ENCODE peak calls at places on chromosomes 1 and 21, in five cellular contexts. One of them, this sample, is unnamed.

GRCh38 chr1:178684542-178685000 is 40.5 kb upstream of the RALGPS2 start:
- DNase-seq in small intestine: no peak
- DNase-seq in erythroblast: no peak
- DNase-seq in activated CD8-positive, alpha-beta memory T cell treated with anti-CD3 and anti-CD28 coated beads, Interleukin-2, amount 10 ng/mL, durations not matched to agents 7 days and 5 days: no peak
- DNase-seq in HTR-8/SVneo: peak; percentile 76
- DNase-seq in this sample: no peak

GRCh38 chr1:86648255-86648654 is 56.1 kb upstream of the SH3GLB1 start:
- DNase-seq in activated CD8-positive, alpha-beta memory T cell treated with anti-CD3 and anti-CD28 coated beads, Interleukin-2, amount 10 ng/mL, durations not matched to agents 7 days and 5 days: no peak
- DNase-seq in erythroblast: no peak
- DNase-seq in small intestine: peak; percentile 26
- DNase-seq in HTR-8/SVneo: peak; percentile 5
- DNase-seq in this sample: no peak

GRCh38 chr1:155888481-155888880 is 22.7 kb downstream of the RIT1 start:
- DNase-seq in HTR-8/SVneo: no peak
- DNase-seq in activated CD8-positive, alpha-beta memory T cell treated with anti-CD3 and anti-CD28 coated beads, Interleukin-2, amount 10 ng/mL, durations not matched to agents 7 days and 5 days: no peak
- DNase-seq in small intestine: no peak
- DNase-seq in erythroblast: no peak
- DNase-seq in this sample: no peak

GRCh38 chr1:206924549-206925115 is 2.9 kb upstream of the FCMR start:
- DNase-seq in activated CD8-positive, alpha-beta memory T cell treated with anti-CD3 and anti-CD28 coated beads, Interleukin-2, amount 10 ng/mL, durations not matched to agents 7 days and 5 days: peak; percentile 66
- DNase-seq in small intestine: no peak
- DNase-seq in HTR-8/SVneo: no peak
- DNase-seq in erythroblast: no peak
- DNase-seq in this sample: no peak

GRCh38 chr1:224502459-224503160 is 68.0 kb upstream of the WDR26 start:
- DNase-seq in HTR-8/SVneo: no peak
- DNase-seq in activated CD8-positive, alpha-beta memory T cell treated with anti-CD3 and anti-CD28 coated beads, Interleukin-2, amount 10 ng/mL, durations not matched to agents 7 days and 5 days: no peak
- DNase-seq in erythroblast: peak; percentile 77
- DNase-seq in small intestine: no peak
- DNase-seq in this sample: peak; percentile 70

GRCh38 chr1:204928671-204929486 is 58.2 kb downstream of the NFASC start:
- DNase-seq in HTR-8/SVneo: no peak
- DNase-seq in small intestine: no peak
- DNase-seq in erythroblast: no peak
- DNase-seq in activated CD8-positive, alpha-beta memory T cell treated with anti-CD3 and anti-CD28 coated beads, Interleukin-2, amount 10 ng/mL, durations not matched to agents 7 days and 5 days: no peak
- DNase-seq in this sample: peak; percentile 60

GRCh38 chr1:156571261-156571958 is 955 bp downstream of the IQGAP3 start:
- DNase-seq in HTR-8/SVneo: peak; percentile 60
- DNase-seq in activated CD8-positive, alpha-beta memory T cell treated with anti-CD3 and anti-CD28 coated beads, Interleukin-2, amount 10 ng/mL, durations not matched to agents 7 days and 5 days: no peak
- DNase-seq in erythroblast: peak; percentile 43
- DNase-seq in small intestine: peak; percentile 93
- DNase-seq in this sample: no peak

GRCh38 chr21:15731243-15731613 is 1.4 kb downstream of the USP25 start:
- DNase-seq in small intestine: peak; percentile 51
- DNase-seq in activated CD8-positive, alpha-beta memory T cell treated with anti-CD3 and anti-CD28 coated beads, Interleukin-2, amount 10 ng/mL, durations not matched to agents 7 days and 5 days: no peak
- DNase-seq in erythroblast: peak; percentile 53
- DNase-seq in HTR-8/SVneo: no peak
- DNase-seq in this sample: no peak

GRCh38 chr1:168092566-168093355 is 44.0 kb downstream of the GPR161 start:
- DNase-seq in HTR-8/SVneo: peak; percentile 33
- DNase-seq in erythroblast: no peak
- DNase-seq in activated CD8-positive, alpha-beta memory T cell treated with anti-CD3 and anti-CD28 coated beads, Interleukin-2, amount 10 ng/mL, durations not matched to agents 7 days and 5 days: no peak
- DNase-seq in small intestine: peak; percentile 13
- DNase-seq in this sample: peak; percentile 57

GRCh38 chr1:180401999-180402398 is 100.4 kb downstream of the ACBD6 start:
- DNase-seq in activated CD8-positive, alpha-beta memory T cell treated with anti-CD3 and anti-CD28 coated beads, Interleukin-2, amount 10 ng/mL, durations not matched to agents 7 days and 5 days: no peak
- DNase-seq in small intestine: no peak
- DNase-seq in erythroblast: no peak
- DNase-seq in HTR-8/SVneo: no peak
- DNase-seq in this sample: no peak

GRCh38 chr1:6014130-6014999 is 22.1 kb upstream of the NPHP4 start:
- DNase-seq in HTR-8/SVneo: no peak
- DNase-seq in erythroblast: no peak
- DNase-seq in activated CD8-positive, alpha-beta memory T cell treated with anti-CD3 and anti-CD28 coated beads, Interleukin-2, amount 10 ng/mL, durations not matched to agents 7 days and 5 days: no peak
- DNase-seq in small intestine: no peak
- DNase-seq in this sample: no peak

GRCh38 chr1:212455406-212456165 is 22.9 kb downstream of the NENF start:
- DNase-seq in activated CD8-positive, alpha-beta memory T cell treated with anti-CD3 and anti-CD28 coated beads, Interleukin-2, amount 10 ng/mL, durations not matched to agents 7 days and 5 days: peak; percentile 87
- DNase-seq in small intestine: peak; percentile 74
- DNase-seq in erythroblast: peak; percentile 91
- DNase-seq in HTR-8/SVneo: peak; percentile 90
- DNase-seq in this sample: peak; percentile 95

GRCh38 chr1:222416001-222416791 is 131.7 kb downstream of the HHIPL2 start:
- DNase-seq in HTR-8/SVneo: no peak
- DNase-seq in activated CD8-positive, alpha-beta memory T cell treated with anti-CD3 and anti-CD28 coated beads, Interleukin-2, amount 10 ng/mL, durations not matched to agents 7 days and 5 days: no peak
- DNase-seq in erythroblast: no peak
- DNase-seq in small intestine: no peak
- DNase-seq in this sample: no peak

GRCh38 chr1:150186789-150187559 is 37.3 kb downstream of the PLEKHO1 start:
- DNase-seq in erythroblast: peak; percentile 77
- DNase-seq in small intestine: peak; percentile 44
- DNase-seq in activated CD8-positive, alpha-beta memory T cell treated with anti-CD3 and anti-CD28 coated beads, Interleukin-2, amount 10 ng/mL, durations not matched to agents 7 days and 5 days: no peak
- DNase-seq in HTR-8/SVneo: peak; percentile 46
- DNase-seq in this sample: no peak

GRCh38 chr1:226987179-226987536 is 47.1 kb downstream of the COQ8A start:
- DNase-seq in small intestine: no peak
- DNase-seq in HTR-8/SVneo: no peak
- DNase-seq in erythroblast: no peak
- DNase-seq in activated CD8-positive, alpha-beta memory T cell treated with anti-CD3 and anti-CD28 coated beads, Interleukin-2, amount 10 ng/mL, durations not matched to agents 7 days and 5 days: no peak
- DNase-seq in this sample: no peak

GRCh38 chr1:62457955-62458354 is 21.1 kb downstream of the USP1 start:
- DNase-seq in small intestine: no peak
- DNase-seq in HTR-8/SVneo: no peak
- DNase-seq in activated CD8-positive, alpha-beta memory T cell treated with anti-CD3 and anti-CD28 coated beads, Interleukin-2, amount 10 ng/mL, durations not matched to agents 7 days and 5 days: no peak
- DNase-seq in erythroblast: no peak
- DNase-seq in this sample: no peak

GRCh38 chr1:181490740-181491712 is 7.7 kb downstream of the CACNA1E start:
- DNase-seq in HTR-8/SVneo: no peak
- DNase-seq in small intestine: no peak
- DNase-seq in activated CD8-positive, alpha-beta memory T cell treated with anti-CD3 and anti-CD28 coated beads, Interleukin-2, amount 10 ng/mL, durations not matched to agents 7 days and 5 days: no peak
- DNase-seq in erythroblast: no peak
- DNase-seq in this sample: no peak

GRCh38 chr1:167514278-167514677 is 4.1 kb downstream of the CD247 start:
- DNase-seq in HTR-8/SVneo: no peak
- DNase-seq in erythroblast: no peak
- DNase-seq in activated CD8-positive, alpha-beta memory T cell treated with anti-CD3 and anti-CD28 coated beads, Interleukin-2, amount 10 ng/mL, durations not matched to agents 7 days and 5 days: peak; percentile 40
- DNase-seq in small intestine: no peak
- DNase-seq in this sample: no peak

GRCh38 chr1:55313903-55314302 is 98.7 kb upstream of the USP24 start:
- DNase-seq in erythroblast: no peak
- DNase-seq in HTR-8/SVneo: no peak
- DNase-seq in small intestine: no peak
- DNase-seq in activated CD8-positive, alpha-beta memory T cell treated with anti-CD3 and anti-CD28 coated beads, Interleukin-2, amount 10 ng/mL, durations not matched to agents 7 days and 5 days: no peak
- DNase-seq in this sample: no peak

GRCh38 chr1:7583291-7584096 is 187.6 kb upstream of the VAMP3 start:
- DNase-seq in HTR-8/SVneo: no peak
- DNase-seq in erythroblast: no peak
- DNase-seq in activated CD8-positive, alpha-beta memory T cell treated with anti-CD3 and anti-CD28 coated beads, Interleukin-2, amount 10 ng/mL, durations not matched to agents 7 days and 5 days: no peak
- DNase-seq in small intestine: no peak
- DNase-seq in this sample: no peak

GRCh38 chr1:20282544-20282943 is 8.1 kb upstream of the VWA5B1 start:
- DNase-seq in small intestine: no peak
- DNase-seq in activated CD8-positive, alpha-beta memory T cell treated with anti-CD3 and anti-CD28 coated beads, Interleukin-2, amount 10 ng/mL, durations not matched to agents 7 days and 5 days: no peak
- DNase-seq in erythroblast: no peak
- DNase-seq in HTR-8/SVneo: no peak
- DNase-seq in this sample: no peak

GRCh38 chr1:209652873-209653401 is 712 bp upstream of the LAMB3 start:
- DNase-seq in erythroblast: peak; percentile 67
- DNase-seq in HTR-8/SVneo: peak; percentile 15
- DNase-seq in small intestine: peak; percentile 99
- DNase-seq in activated CD8-positive, alpha-beta memory T cell treated with anti-CD3 and anti-CD28 coated beads, Interleukin-2, amount 10 ng/mL, durations not matched to agents 7 days and 5 days: peak; percentile 44
- DNase-seq in this sample: no peak

GRCh38 chr1:220879509-220880366 is 495 bp downstream of the HLX start:
- DNase-seq in activated CD8-positive, alpha-beta memory T cell treated with anti-CD3 and anti-CD28 coated beads, Interleukin-2, amount 10 ng/mL, durations not matched to agents 7 days and 5 days: no peak
- DNase-seq in erythroblast: peak; percentile 79
- DNase-seq in HTR-8/SVneo: peak; percentile 35
- DNase-seq in small intestine: no peak
- DNase-seq in this sample: no peak

GRCh38 chr1:69686367-69686984 is 118.8 kb downstream of the LRRC7 start:
- DNase-seq in small intestine: no peak
- DNase-seq in activated CD8-positive, alpha-beta memory T cell treated with anti-CD3 and anti-CD28 coated beads, Interleukin-2, amount 10 ng/mL, durations not matched to agents 7 days and 5 days: no peak
- DNase-seq in HTR-8/SVneo: no peak
- DNase-seq in erythroblast: no peak
- DNase-seq in this sample: no peak

GRCh38 chr1:11700655-11701467 is 9.4 kb downstream of the DRAXIN start:
- DNase-seq in activated CD8-positive, alpha-beta memory T cell treated with anti-CD3 and anti-CD28 coated beads, Interleukin-2, amount 10 ng/mL, durations not matched to agents 7 days and 5 days: no peak
- DNase-seq in small intestine: no peak
- DNase-seq in erythroblast: no peak
- DNase-seq in HTR-8/SVneo: no peak
- DNase-seq in this sample: no peak

GRCh38 chr1:38905985-38906384 is 24.6 kb upstream of the GJA9 start:
- DNase-seq in small intestine: no peak
- DNase-seq in HTR-8/SVneo: no peak
- DNase-seq in activated CD8-positive, alpha-beta memory T cell treated with anti-CD3 and anti-CD28 coated beads, Interleukin-2, amount 10 ng/mL, durations not matched to agents 7 days and 5 days: no peak
- DNase-seq in erythroblast: no peak
- DNase-seq in this sample: no peak

GRCh38 chr1:207156095-207156494 is 52.1 kb downstream of the C4BPA start:
- DNase-seq in erythroblast: no peak
- DNase-seq in HTR-8/SVneo: no peak
- DNase-seq in activated CD8-positive, alpha-beta memory T cell treated with anti-CD3 and anti-CD28 coated beads, Interleukin-2, amount 10 ng/mL, durations not matched to agents 7 days and 5 days: no peak
- DNase-seq in small intestine: no peak
- DNase-seq in this sample: no peak

GRCh38 chr1:203274603-203275381 is 30.5 kb upstream of the BTG2 start:
- DNase-seq in activated CD8-positive, alpha-beta memory T cell treated with anti-CD3 and anti-CD28 coated beads, Interleukin-2, amount 10 ng/mL, durations not matched to agents 7 days and 5 days: no peak
- DNase-seq in HTR-8/SVneo: no peak
- DNase-seq in erythroblast: no peak
- DNase-seq in small intestine: no peak
- DNase-seq in this sample: no peak

GRCh38 chr1:174872615-174873058 is 127.1 kb upstream of the CACYBP start:
- DNase-seq in activated CD8-positive, alpha-beta memory T cell treated with anti-CD3 and anti-CD28 coated beads, Interleukin-2, amount 10 ng/mL, durations not matched to agents 7 days and 5 days: no peak
- DNase-seq in small intestine: no peak
- DNase-seq in HTR-8/SVneo: no peak
- DNase-seq in erythroblast: peak; percentile 7
- DNase-seq in this sample: no peak

GRCh38 chr21:24290151-24290833 is 1317.0 kb downstream of the MRPL39 start:
- DNase-seq in small intestine: no peak
- DNase-seq in erythroblast: no peak
- DNase-seq in activated CD8-positive, alpha-beta memory T cell treated with anti-CD3 and anti-CD28 coated beads, Interleukin-2, amount 10 ng/mL, durations not matched to agents 7 days and 5 days: peak; percentile 65
- DNase-seq in HTR-8/SVneo: no peak
- DNase-seq in this sample: no peak

GRCh38 chr1:51331206-51332100 is 1.1 kb upstream of the TTC39A start:
- DNase-seq in erythroblast: peak; percentile 88
- DNase-seq in small intestine: peak; percentile 67
- DNase-seq in HTR-8/SVneo: peak; percentile 66
- DNase-seq in activated CD8-positive, alpha-beta memory T cell treated with anti-CD3 and anti-CD28 coated beads, Interleukin-2, amount 10 ng/mL, durations not matched to agents 7 days and 5 days: no peak
- DNase-seq in this sample: no peak

GRCh38 chr1:100631015-100631521 is 88.5 kb upstream of the VCAM1 start:
- DNase-seq in activated CD8-positive, alpha-beta memory T cell treated with anti-CD3 and anti-CD28 coated beads, Interleukin-2, amount 10 ng/mL, durations not matched to agents 7 days and 5 days: no peak
- DNase-seq in erythroblast: no peak
- DNase-seq in small intestine: no peak
- DNase-seq in HTR-8/SVneo: peak; percentile 41
- DNase-seq in this sample: no peak

GRCh38 chr1:218521414-218522169 is 176.5 kb downstream of the TGFB2 start:
- DNase-seq in activated CD8-positive, alpha-beta memory T cell treated with anti-CD3 and anti-CD28 coated beads, Interleukin-2, amount 10 ng/mL, durations not matched to agents 7 days and 5 days: peak; percentile 46
- DNase-seq in HTR-8/SVneo: peak; percentile 49
- DNase-seq in small intestine: peak; percentile 57
- DNase-seq in erythroblast: peak; percentile 74
- DNase-seq in this sample: no peak

GRCh38 chr1:182703539-182703938 is 19.2 kb upstream of the RGS8 start:
- DNase-seq in activated CD8-positive, alpha-beta memory T cell treated with anti-CD3 and anti-CD28 coated beads, Interleukin-2, amount 10 ng/mL, durations not matched to agents 7 days and 5 days: no peak
- DNase-seq in small intestine: no peak
- DNase-seq in HTR-8/SVneo: no peak
- DNase-seq in erythroblast: no peak
- DNase-seq in this sample: no peak

GRCh38 chr1:232529747-232530146 is 100.2 kb downstream of the SIPA1L2 start:
- DNase-seq in erythroblast: no peak
- DNase-seq in HTR-8/SVneo: no peak
- DNase-seq in activated CD8-positive, alpha-beta memory T cell treated with anti-CD3 and anti-CD28 coated beads, Interleukin-2, amount 10 ng/mL, durations not matched to agents 7 days and 5 days: no peak
- DNase-seq in small intestine: no peak
- DNase-seq in this sample: no peak

GRCh38 chr1:30684881-30685795 is 38.2 kb downstream of the MATN1 start:
- DNase-seq in small intestine: peak; percentile 89
- DNase-seq in erythroblast: no peak
- DNase-seq in HTR-8/SVneo: no peak
- DNase-seq in activated CD8-positive, alpha-beta memory T cell treated with anti-CD3 and anti-CD28 coated beads, Interleukin-2, amount 10 ng/mL, durations not matched to agents 7 days and 5 days: no peak
- DNase-seq in this sample: no peak

This sample was measured in osteocyte.